ENCODE peak calls at places on chromosomes 6 and 20, in seven cellular contexts. D, A, L, X, J, Q and T are unnamed samples. For H3K4me1, the result is how much of the 10 kb centered on the place peaks cover.

GRCh38 chr6:135520781-135521180 is 23.2 kb upstream of the AHI1 start:
- DNase-seq in L (no peak), J (no peak), D (no peak), A (no peak), X (no peak), Q (no peak), T (no peak)

GRCh38 chr6:31762878-31763616 is 591 bp downstream of the SAPCD1 start:
- DNase-seq in X (no peak), D (no peak), L (no peak), J (no peak), A (no peak), Q (no peak), T (no peak)

GRCh38 chr6:80872194-80872950 is 765.9 kb downstream of the BCKDHB start:
- DNase-seq in Q (no peak), A (no peak), L (no peak), J (no peak), D (peak), X (no peak), T (no peak)

GRCh38 chr20:47586648-47587306 is 85.1 kb downstream of the NCOA3 start:
- DNase-seq in J (no peak), X (no peak), A (no peak), D (no peak), Q (no peak), L (no peak), T (no peak)

GRCh38 chr6:44037847-44038542 is 89.3 kb downstream of the MRPL14 start:
- DNase-seq in L (no peak), Q (peak), D (no peak), A (no peak), J (no peak), X (no peak), T (no peak)

GRCh38 chr6:158488065-158488464 is 71.8 kb upstream of the TMEM181 start:
- DNase-seq in X (no peak), J (no peak), D (no peak), Q (no peak), A (no peak), L (no peak), T (no peak)

GRCh38 chr6:122289721-122290501 is 109.5 kb upstream of the HSF2 start:
- DNase-seq in L (no peak), D (no peak), X (no peak), Q (no peak), J (no peak), A (no peak), T (peak)

GRCh38 chr6:93794161-93794560 is 374.8 kb upstream of the EPHA7 start:
- DNase-seq in L (no peak), A (no peak), D (no peak), Q (no peak), X (no peak), J (no peak), T (no peak)

GRCh38 chr20:51321343-51322163 is 221.0 kb downstream of the NFATC2 start:
- DNase-seq in J (no peak), L (no peak), X (no peak), A (no peak), Q (no peak), D (no peak), T (peak)

GRCh38 chr6:27840572-27840971 is 71.6 kb downstream of the OR2B2 start:
- DNase-seq in Q (no peak), X (no peak), D (no peak), A (no peak), J (no peak), L (no peak), T (no peak)

GRCh38 chr6:44052419-44053011 is 74.7 kb downstream of the MRPL14 start:
- DNase-seq in A (peak), L (no peak), Q (no peak), X (no peak), D (no peak), J (no peak), T (peak)

GRCh38 chr6:151004415-151005024 is 139.0 kb downstream of the MTHFD1L start:
- DNase-seq in D (no peak), L (no peak), J (no peak), A (no peak), X (no peak), Q (no peak), T (no peak)

GRCh38 chr20:21202284-21202683 is 76.4 kb downstream of the KIZ start:
- DNase-seq in L (no peak), Q (no peak), J (no peak), X (no peak), D (no peak), A (no peak), T (no peak)

GRCh38 chr6:9332241-9332640 is 896.9 kb upstream of the SLC35B3 start:
- DNase-seq in J (no peak), A (no peak), D (no peak), L (no peak), Q (no peak), X (no peak), T (no peak)

GRCh38 chr20:32062776-32063170 is 10.7 kb downstream of the HCK start:
- DNase-seq in J (peak), X (no peak), A (no peak), D (no peak), L (peak), Q (peak), T (no peak)

GRCh38 chr20:37681384-37681977 is 12.3 kb upstream of the CTNNBL1 start:
- DNase-seq in J (no peak), Q (no peak), X (no peak), L (no peak), D (no peak), A (no peak), T (no peak)

GRCh38 chr20:41360831-41361756 is 5.5 kb downstream of the EMILIN3 start:
- DNase-seq in J (no peak), A (no peak), X (no peak), L (no peak), Q (no peak), D (no peak), T (peak)

GRCh38 chr6:73858376-73858775 is 162.4 kb downstream of the CD109 start:
- DNase-seq in D (no peak), Q (no peak), L (no peak), A (no peak), J (no peak), X (no peak), T (no peak)

GRCh38 chr6:5569491-5569890 is 308.2 kb downstream of the FARS2 start:
- DNase-seq in J (no peak), L (no peak), D (no peak), A (no peak), X (no peak), Q (no peak), T (no peak)

GRCh38 chr6:97068211-97068610 is 143.7 kb downstream of the KLHL32 start:
- DNase-seq in D (no peak), Q (no peak), J (no peak), X (peak), A (peak), L (no peak), T (peak)

GRCh38 chr20:3115190-3116107 is 30.9 kb upstream of the AVP start:
- DNase-seq in X (peak), A (peak), D (no peak), J (no peak), Q (no peak), L (no peak), T (peak)

GRCh38 chr6:53862517-53863457 is 68.0 kb downstream of the LRRC1 start:
- DNase-seq in A (no peak), Q (no peak), J (no peak), X (no peak), D (no peak), L (no peak), T (peak)

GRCh38 chr6:117373211-117373813 is 52.4 kb downstream of the ROS1 start:
- DNase-seq in X (no peak), D (peak), J (no peak), L (no peak), A (no peak), Q (peak), T (no peak)

GRCh38 chr20:33902011-33902410 is 90.9 kb downstream of the CHMP4B start:
- DNase-seq in Q (peak), A (no peak), J (no peak), X (no peak), L (no peak), D (no peak), T (no peak)

GRCh38 chr6:39361657-39362486 is 39.4 kb upstream of the KCNK16 start:
- DNase-seq in X (peak), D (peak), Q (no peak), J (peak), L (peak), A (peak), T (peak)

GRCh38 chr6:116382587-116382986 is 11.8 kb downstream of the DSE start:
- DNase-seq in D (no peak), L (no peak), X (no peak), J (no peak), A (no peak), Q (no peak), T (no peak)

GRCh38 chr6:168292911-168293310 is 26.7 kb downstream of the DACT2 start:
- DNase-seq in A (peak), L (no peak), X (no peak), D (no peak), J (no peak), Q (peak), T (no peak)

GRCh38 chr6:144104898-144105487 is 9.6 kb upstream of the SF3B5 start:
- DNase-seq in J (no peak), L (peak), X (peak), Q (no peak), A (peak), D (no peak), T (peak)

GRCh38 chr6:168715643-168716481 is 274.9 kb downstream of the SMOC2 start:
- DNase-seq in J (no peak), X (no peak), Q (no peak), L (no peak), D (no peak), A (no peak), T (peak)

GRCh38 chr6:42366999-42367352 is 84.8 kb downstream of the TRERF1 start:
- DNase-seq in L (no peak), D (no peak), X (no peak), Q (no peak), A (no peak), J (no peak), T (no peak)
- H3K4me1 ChIP-seq in L (under half), D (under half), X (half or more), Q (under half), A (under half), J (under half), T (under half)

GRCh38 chr20:62825994-62826645 is 9.3 kb downstream of the COL9A3 start:
- DNase-seq in J (no peak), D (no peak), L (no peak), X (no peak), A (no peak), Q (no peak), T (no peak)

GRCh38 chr20:62826646-62827322 is 9.9 kb downstream of the COL9A3 start:
- DNase-seq in D (no peak), A (no peak), X (no peak), Q (no peak), J (no peak), L (no peak), T (no peak)

GRCh38 chr20:62828551-62829230 is 11.8 kb downstream of the COL9A3 start:
- DNase-seq in X (no peak), J (no peak), L (no peak), D (no peak), A (peak), Q (no peak), T (no peak)

GRCh38 chr20:62828051-62828450 is 11.2 kb downstream of the COL9A3 start:
- DNase-seq in L (no peak), X (no peak), Q (no peak), A (no peak), J (no peak), D (no peak), T (no peak)

DNA sequence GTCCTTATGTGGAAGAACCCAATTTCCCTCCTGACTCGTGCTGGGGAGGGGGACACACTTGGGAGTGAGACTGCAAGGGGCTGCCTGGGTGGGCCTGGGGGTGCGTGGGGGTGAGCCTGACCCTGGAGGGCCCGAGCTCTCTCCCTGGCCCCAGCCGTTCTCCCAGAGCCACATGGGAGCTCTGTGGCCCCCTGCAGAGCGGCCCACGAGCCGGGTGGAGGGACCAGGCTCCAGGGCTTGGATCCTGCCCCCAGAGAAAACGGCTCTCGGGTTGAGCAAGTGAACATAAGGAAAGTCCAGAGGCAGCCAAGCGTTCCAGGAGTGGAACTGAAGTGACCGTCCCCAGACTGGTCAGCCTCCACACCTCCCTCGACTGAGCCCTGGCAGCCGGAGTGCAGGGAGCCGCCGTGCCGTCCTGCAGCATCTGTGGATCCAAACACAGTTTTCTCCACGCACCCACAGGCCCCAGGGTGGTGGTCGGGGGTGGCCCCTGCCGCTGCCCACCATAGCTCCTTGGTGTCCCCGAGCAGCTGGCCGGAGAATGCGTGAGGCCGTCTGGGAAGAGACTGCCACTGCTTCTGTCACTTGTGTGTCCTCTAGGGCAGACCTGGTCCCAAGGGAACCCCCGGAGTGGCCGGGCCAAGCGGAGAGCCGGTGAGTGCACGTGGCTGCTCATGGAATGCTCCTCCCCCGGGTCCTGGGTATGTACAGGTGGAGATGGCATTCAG is 10.6 kb downstream of the COL9A3 start:
- DNase-seq in Q (no peak), A (peak), D (no peak), L (no peak), J (no peak), X (no peak), T (no peak)
- H3K4me1 ChIP-seq in Q (under half), A (under half), D (under half), L (under half), J (under half), X (under half), T (under half)

DNA sequence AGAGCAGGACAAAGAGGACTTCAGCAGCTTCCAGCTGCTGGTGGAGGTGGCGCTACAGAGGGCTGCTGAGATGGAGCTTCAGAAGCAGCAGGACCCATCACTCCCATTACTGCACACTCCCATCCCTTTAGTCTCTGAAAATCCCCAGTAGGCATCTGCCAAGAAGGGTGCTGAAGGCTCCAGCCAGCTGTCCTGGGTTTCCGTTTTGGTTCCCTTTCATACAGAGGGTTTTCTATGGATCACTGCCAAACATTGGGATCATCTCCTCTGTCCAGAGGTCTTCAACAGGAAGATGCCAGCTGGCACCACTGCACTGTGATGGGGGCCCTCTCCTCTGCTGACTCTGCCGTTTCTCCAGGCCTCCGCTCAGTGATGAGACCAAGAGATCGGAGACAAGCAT is 14.3 kb upstream of the RAB5IF start:
- DNase-seq in J (no peak), X (no peak), Q (no peak), A (no peak), L (no peak), D (no peak), T (peak)
- H3K4me1 ChIP-seq in J (under half), X (under half), Q (under half), A (under half), L (under half), D (under half), T (under half)

GRCh38 chr6:79193971-79194370 is 40.5 kb downstream of the HMGN3 start:
- DNase-seq in D (no peak), Q (no peak), X (no peak), A (no peak), J (no peak), L (no peak), T (no peak)
- H3K4me1 ChIP-seq in D (under half), Q (under half), X (under half), A (under half), J (under half), L (under half), T (under half)

GRCh38 chr6:34671801-34672656 is 24.5 kb downstream of the ILRUN start:
- DNase-seq in L (no peak), A (no peak), Q (no peak), J (no peak), X (peak), D (no peak), T (no peak)

GRCh38 chr6:34674268-34674639 is 22.3 kb downstream of the ILRUN start:
- DNase-seq in L (no peak), D (no peak), J (no peak), A (no peak), X (no peak), Q (no peak), T (no peak)

GRCh38 chr6:34672657-34673043 is 23.9 kb downstream of the ILRUN start:
- DNase-seq in Q (no peak), A (no peak), X (no peak), L (no peak), D (no peak), J (no peak), T (no peak)

GRCh38 chr6:34673079-34673478 is 23.5 kb downstream of the ILRUN start:
- DNase-seq in X (no peak), D (no peak), L (no peak), Q (no peak), A (no peak), J (no peak), T (no peak)

DNA sequence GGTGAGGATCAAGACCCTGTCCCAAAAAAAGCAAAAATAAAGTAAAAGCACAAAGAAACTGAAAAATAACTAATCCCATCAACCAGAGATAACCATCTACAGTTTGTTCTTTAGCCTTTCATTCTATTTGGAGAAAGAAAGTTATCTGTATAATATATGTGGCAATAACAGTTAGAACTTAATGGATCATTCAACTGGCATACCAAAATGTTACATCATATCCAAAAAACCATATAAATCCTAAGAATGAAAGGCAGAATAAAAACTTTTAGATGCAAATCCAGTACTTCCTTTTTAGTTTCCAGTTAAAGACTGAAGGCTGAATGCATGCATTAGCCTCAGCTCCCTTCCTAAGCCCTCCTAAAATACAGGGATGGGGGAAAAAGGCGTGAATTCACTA is 25.2 kb downstream of the ILRUN start:
- DNase-seq in D (no peak), Q (no peak), A (no peak), X (no peak), L (no peak), J (no peak), T (no peak)
- H3K4me1 ChIP-seq in D (under half), Q (under half), A (under half), X (half or more), L (half or more), J (under half), T (under half)

DNA sequence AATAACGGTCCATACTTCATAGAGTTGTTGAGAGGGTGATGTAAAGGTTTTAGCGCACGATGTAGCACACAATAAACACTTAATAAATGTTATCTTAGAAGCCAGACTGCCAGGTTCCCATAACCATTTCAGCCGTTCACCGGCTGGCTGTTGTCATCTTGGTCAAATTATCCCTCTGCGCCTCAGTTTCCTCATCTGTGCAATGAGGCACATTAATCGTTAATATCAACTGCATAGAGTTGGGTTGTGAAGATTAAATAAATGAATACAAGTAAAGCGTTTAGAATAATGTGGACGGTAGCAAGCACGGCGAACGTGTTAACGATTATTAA is 432 bp upstream of the PSMF1 start:
- DNase-seq in X (no peak), A (no peak), L (no peak), Q (no peak), J (no peak), D (no peak), T (no peak)
- H3K4me1 ChIP-seq in X (under half), A (under half), L (under half), Q (under half), J (under half), D (under half), T (under half)